ENCODE peak calls at places on chromosome 19, in seven cellular contexts. Q, Z, I, D, G, U and K are unnamed samples.

GRCh38 chr19:53195265-53195879 is 2.2 kb upstream of the ZNF665 start:
- DNase-seq in Q (peak), Z (no peak), I (peak), D (no peak), G (peak), U (peak), K (peak)

GRCh38 chr19:40523322-40524047 is 53.2 kb upstream of the SHKBP1 start:
- DNase-seq in Q (no peak), Z (no peak), I (peak), D (peak), G (no peak), U (no peak), K (peak)

GRCh38 chr19:3176715-3177501 is 1.7 kb upstream of the S1PR4 start:
- DNase-seq in Q (no peak), Z (no peak), I (peak), D (peak), G (no peak), U (no peak), K (peak)

GRCh38 chr19:21751379-21751778 is 16.0 kb downstream of the ZNF100 start:
- DNase-seq in Q (no peak), Z (no peak), I (no peak), D (no peak), G (no peak), U (no peak), K (no peak)

GRCh38 chr19:10768936-10769335 is 51.1 kb downstream of the DNM2 start:
- DNase-seq in Q (no peak), Z (no peak), I (no peak), D (no peak), G (no peak), U (no peak), K (no peak)

GRCh38 chr19:10553943-10554381 is 10.3 kb downstream of the ATG4D start:
- DNase-seq in Q (no peak), Z (no peak), I (no peak), D (peak), G (no peak), U (no peak), K (peak)

GRCh38 chr19:50258918-50259372 is 55.5 kb downstream of the MYH14 start:
- DNase-seq in Q (no peak), Z (peak), I (peak), D (peak), G (no peak), U (no peak), K (peak)

GRCh38 chr19:52171321-52172169 is at the start of gene ZNF836:
- DNase-seq in Q (peak), Z (peak), I (peak), D (peak), G (peak), U (peak), K (peak)

GRCh38 chr19:23118400-23118799 is 1.6 kb downstream of the ZNF730 start:
- DNase-seq in Q (no peak), Z (peak), I (no peak), D (no peak), G (no peak), U (no peak), K (no peak)

GRCh38 chr19:10430505-10431253 is 10.3 kb downstream of the PDE4A start:
- DNase-seq in Q (no peak), Z (no peak), I (no peak), D (peak), G (no peak), U (peak), K (peak)

GRCh38 chr19:28242317-28242927 is 970.5 kb downstream of the UQCRFS1 start:
- DNase-seq in Q (no peak), Z (no peak), I (peak), D (no peak), G (no peak), U (no peak), K (peak)

GRCh38 chr19:48137411-48137810 is 26.8 kb upstream of the PLA2G4C start:
- DNase-seq in Q (no peak), Z (no peak), I (no peak), D (peak), G (no peak), U (no peak), K (no peak)

GRCh38 chr19:53365899-53366493 is 491 bp downstream of the ZNF525 start:
- DNase-seq in Q (no peak), Z (no peak), I (no peak), D (peak), G (no peak), U (no peak), K (peak)

GRCh38 chr19:52961981-52962380 is 700 bp downstream of the ZNF816 start:
- DNase-seq in Q (no peak), Z (no peak), I (no peak), D (no peak), G (no peak), U (no peak), K (no peak)

GRCh38 chr19:4523306-4524110 is 5.2 kb upstream of the PLIN4 start:
- DNase-seq in Q (no peak), Z (no peak), I (peak), D (peak), G (peak), U (no peak), K (peak)

GRCh38 chr19:34365463-34366401 is 736 bp downstream of the GPI start:
- DNase-seq in Q (no peak), Z (no peak), I (no peak), D (peak), G (no peak), U (peak), K (peak)

GRCh38 chr19:33312065-33312464 is 9.7 kb upstream of the CEBPA start:
- DNase-seq in Q (no peak), Z (no peak), I (no peak), D (no peak), G (no peak), U (no peak), K (no peak)

GRCh38 chr19:8988204-8988603 is 22.0 kb downstream of the MUC16 start:
- DNase-seq in Q (no peak), Z (no peak), I (peak), D (no peak), G (no peak), U (no peak), K (no peak)

GRCh38 chr19:2061093-2061935 is 10.3 kb upstream of the MKNK2 start:
- DNase-seq in Q (peak), Z (peak), I (peak), D (peak), G (peak), U (peak), K (peak)
- TF ChIP-seq EP300 in Q (peak), Z (no peak), I (no peak), D (no peak), G (no peak), U (no peak), K (peak)

DNA sequence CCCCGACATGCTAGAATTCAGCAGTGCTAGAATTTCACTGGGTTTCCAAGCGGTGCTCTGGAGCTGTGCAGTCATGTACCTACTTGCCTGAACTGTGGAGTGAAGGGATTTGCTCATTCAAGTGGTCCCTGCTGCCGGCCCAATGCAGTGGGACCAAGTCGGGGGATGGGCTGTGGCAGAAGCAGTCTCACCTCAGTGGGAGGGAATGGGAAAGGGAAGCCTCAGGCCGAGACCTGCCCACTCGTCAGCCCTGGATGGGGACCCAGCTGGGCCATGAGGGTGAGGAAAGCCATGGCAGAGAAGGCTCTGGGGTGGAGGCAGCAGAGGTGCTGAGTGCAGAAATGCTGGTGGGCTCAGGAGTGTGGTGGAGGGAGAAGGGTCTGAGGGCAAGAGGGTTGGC is 14.9 kb downstream of the KLHL26 start:
- DNase-seq in Q (no peak), Z (no peak), I (no peak), D (no peak), G (no peak), U (no peak), K (no peak)
- H3K27ac ChIP-seq in Q (peak), Z (no peak), I (no peak), D (peak), G (no peak), U (peak), K (peak)

GRCh38 chr19:29687244-29687896 is 22.1 kb downstream of the PLEKHF1 start:
- DNase-seq in Q (no peak), Z (no peak), I (no peak), D (no peak), G (no peak), U (peak), K (no peak)

GRCh38 chr19:29694669-29695627 is 20.1 kb downstream of the C19orf12 start:
- DNase-seq in Q (peak), Z (peak), I (peak), D (peak), G (peak), U (peak), K (peak)

GRCh38 chr19:29694166-29694565 is 20.9 kb downstream of the C19orf12 start:
- DNase-seq in Q (no peak), Z (no peak), I (no peak), D (no peak), G (no peak), U (no peak), K (no peak)

GRCh38 chr19:29687897-29688728 is 22.9 kb downstream of the PLEKHF1 start:
- DNase-seq in Q (no peak), Z (no peak), I (no peak), D (no peak), G (no peak), U (no peak), K (no peak)

DNA sequence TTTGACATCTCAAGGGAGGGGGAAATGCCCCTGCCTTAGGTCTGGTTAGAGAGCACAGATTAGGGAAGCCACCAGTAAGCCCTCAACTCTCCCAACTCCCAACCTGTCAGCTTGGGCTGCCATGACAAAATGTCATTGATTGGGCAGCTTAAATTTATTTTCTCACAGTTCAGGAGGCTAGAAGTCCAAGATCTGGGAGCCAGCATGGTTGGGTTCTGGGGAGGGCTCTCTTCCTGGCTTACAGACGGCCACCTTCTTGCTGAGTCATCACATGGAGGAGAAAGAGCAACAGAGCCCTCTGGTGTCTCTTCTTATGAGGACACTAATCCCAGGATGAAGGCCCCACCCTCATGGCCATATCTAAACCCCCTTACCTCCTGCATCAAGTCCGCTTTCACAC is 24.2 kb downstream of the C19orf12 start:
- DNase-seq in Q (no peak), Z (no peak), I (peak), D (no peak), G (no peak), U (no peak), K (no peak)
- TF ChIP-seq EP300 in Q (no peak), Z (no peak), I (no peak), D (no peak), G (no peak), U (no peak), K (no peak)

GRCh38 chr19:55959996-55960675 is 12.5 kb downstream of the NLRP8 start:
- DNase-seq in Q (no peak), Z (no peak), I (no peak), D (no peak), G (no peak), U (no peak), K (no peak)
- H3K27ac ChIP-seq in Q (no peak), Z (no peak), I (no peak), D (no peak), G (no peak), U (no peak), K (no peak)

GRCh38 chr19:1875646-1876493 is 9.4 kb downstream of the ABHD17A start:
- DNase-seq in Q (peak), Z (no peak), I (no peak), D (peak), G (peak), U (peak), K (peak)
- TF ChIP-seq EP300 in Q (peak), Z (no peak), I (no peak), D (no peak), G (no peak), U (no peak), K (no peak)

DNA sequence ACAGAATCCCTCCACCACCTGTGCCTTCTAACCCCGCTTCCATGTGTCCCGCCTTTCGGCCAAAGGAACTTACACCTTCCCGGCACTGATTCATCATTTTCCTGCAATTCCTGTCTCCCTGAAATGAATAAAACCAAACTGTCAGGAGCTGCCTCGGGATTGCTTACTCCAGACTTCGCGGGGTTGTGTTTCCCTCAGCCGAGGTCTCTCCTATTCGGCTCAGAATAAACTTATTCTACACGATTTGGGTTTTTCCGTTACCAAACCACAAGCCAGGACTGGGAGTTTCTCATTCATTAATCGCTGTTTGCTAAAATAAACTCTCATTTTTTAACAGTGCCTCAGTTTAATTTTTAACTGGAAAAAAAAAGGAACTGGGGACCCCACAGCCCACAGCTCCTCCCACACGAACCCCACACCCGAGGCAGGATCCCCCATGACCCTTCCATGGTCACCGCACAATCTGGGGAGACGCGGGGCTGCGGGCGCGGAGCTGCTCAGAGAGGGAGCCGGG is 647 bp downstream of the ZNF878 start:
- DNase-seq in Q (no peak), Z (no peak), I (no peak), D (no peak), G (no peak), U (no peak), K (no peak)
- H3K27ac ChIP-seq in Q (no peak), Z (peak), I (no peak), D (peak), G (peak), U (peak), K (peak)

DNA sequence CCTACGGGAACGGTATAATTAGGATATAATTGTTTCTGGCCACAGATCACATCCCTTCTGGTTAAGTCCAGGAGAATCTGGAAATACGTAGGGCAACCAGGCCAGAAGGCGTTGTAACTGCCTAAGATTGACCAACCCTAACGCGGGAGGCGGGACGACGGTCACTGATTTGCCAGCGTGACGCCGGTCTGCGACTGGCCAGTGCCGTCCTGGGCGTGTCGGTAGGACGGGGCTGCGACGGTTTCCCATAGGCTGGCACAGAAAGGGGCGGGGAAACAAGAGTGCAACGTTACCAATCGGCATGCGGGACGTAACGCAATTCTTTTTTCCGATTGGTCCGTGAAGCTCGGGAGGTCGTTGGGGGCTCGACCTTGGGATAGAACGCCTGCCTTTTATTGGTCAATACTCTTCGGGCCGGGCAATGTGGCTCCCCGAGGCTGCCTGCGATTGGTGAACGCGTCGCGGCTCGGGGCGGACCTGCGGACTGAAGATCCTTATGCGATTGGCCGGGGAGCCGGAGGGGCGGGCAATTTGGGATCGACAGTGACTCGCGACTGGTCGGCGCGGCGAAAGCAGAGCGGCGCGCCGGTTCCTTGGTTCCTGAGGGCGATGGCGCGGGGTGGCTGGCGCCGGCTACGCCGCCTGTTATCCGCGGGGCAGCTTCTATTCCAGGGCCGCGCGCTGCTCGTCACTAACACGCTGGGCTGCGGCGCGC is at the start of gene MPV17L2:
- DNase-seq in Q (peak), Z (peak), I (peak), D (peak), G (peak), U (peak), K (peak)
- TF ChIP-seq EP300 in Q (peak), Z (no peak), I (no peak), D (no peak), G (no peak), U (no peak), K (no peak)

DNA sequence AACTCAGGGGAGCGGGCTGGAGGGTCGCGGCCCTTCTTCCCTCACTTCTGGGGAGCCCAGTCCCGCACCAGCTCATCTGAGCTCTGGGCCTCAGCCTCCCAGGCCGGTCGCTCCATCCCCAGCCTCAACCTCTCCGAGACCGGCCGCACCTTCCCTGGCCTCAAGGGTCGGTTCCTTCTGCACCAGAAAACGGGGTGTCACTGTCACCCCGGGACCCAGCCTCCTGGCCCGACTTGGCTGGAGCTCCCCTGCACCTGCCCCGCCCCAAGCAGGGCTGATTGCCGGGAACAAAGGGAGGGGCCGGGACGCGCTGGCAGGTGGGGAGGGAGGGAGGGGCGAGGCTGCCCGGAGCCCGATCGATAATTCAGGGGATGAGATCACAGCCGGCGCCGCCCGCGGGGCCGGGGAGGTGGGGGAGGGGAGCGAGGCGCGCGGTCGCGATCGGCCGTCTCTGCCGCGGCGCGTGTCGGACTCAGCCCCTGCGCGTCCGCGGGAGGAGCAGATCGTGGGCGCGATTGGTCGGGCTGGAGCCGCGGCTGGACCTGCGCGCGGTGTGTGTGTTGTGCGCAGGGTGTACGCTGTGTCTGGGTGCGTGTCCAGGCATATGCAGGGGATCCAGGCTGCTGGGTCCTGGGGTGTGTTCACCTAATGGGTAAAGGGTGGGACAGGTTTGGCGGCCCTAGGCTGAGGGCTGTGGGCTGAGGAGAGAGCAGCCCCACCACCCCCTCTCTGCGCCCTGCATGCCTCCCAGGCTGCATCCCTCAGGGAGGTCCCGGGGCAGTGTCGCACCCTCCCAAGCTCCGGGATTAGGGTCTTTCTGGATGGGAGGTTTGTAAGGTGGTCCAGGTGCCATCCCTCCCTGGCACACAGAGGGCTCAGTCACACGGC is 1.1 kb upstream of the SHC2 start:
- DNase-seq in Q (no peak), Z (no peak), I (no peak), D (peak), G (no peak), U (peak), K (peak)
- H3K27ac ChIP-seq in Q (no peak), Z (no peak), I (no peak), D (peak), G (peak), U (peak), K (peak)

GRCh38 chr19:7953576-7953975 is 10.1 kb upstream of the TIMM44 start:
- DNase-seq in Q (no peak), Z (no peak), I (no peak), D (no peak), G (no peak), U (no peak), K (no peak)

GRCh38 chr19:7962644-7963268 is 19.3 kb upstream of the TIMM44 start:
- DNase-seq in Q (no peak), Z (no peak), I (no peak), D (no peak), G (no peak), U (no peak), K (no peak)

GRCh38 chr19:7961930-7962626 is 18.6 kb upstream of the TIMM44 start:
- DNase-seq in Q (no peak), Z (no peak), I (no peak), D (no peak), G (no peak), U (no peak), K (no peak)

GRCh38 chr19:7963566-7963965 is 20.1 kb upstream of the TIMM44 start:
- DNase-seq in Q (no peak), Z (no peak), I (no peak), D (no peak), G (no peak), U (no peak), K (no peak)

GRCh38 chr19:7959209-7959608 is 15.7 kb upstream of the TIMM44 start:
- DNase-seq in Q (no peak), Z (no peak), I (no peak), D (no peak), G (no peak), U (no peak), K (no peak)
- TF ChIP-seq EP300 in Q (no peak), Z (no peak), I (no peak), D (no peak), G (no peak), U (no peak), K (no peak)

GRCh38 chr19:13610042-13610691 is 103.9 kb upstream of the CACNA1A start:
- DNase-seq in Q (no peak), Z (no peak), I (no peak), D (peak), G (no peak), U (no peak), K (peak)

GRCh38 chr19:13606156-13606555 is 99.9 kb upstream of the CACNA1A start:
- DNase-seq in Q (no peak), Z (no peak), I (no peak), D (no peak), G (no peak), U (no peak), K (no peak)

GRCh38 chr19:13615890-13616289 is 109.6 kb upstream of the CACNA1A start:
- DNase-seq in Q (no peak), Z (no peak), I (no peak), D (no peak), G (no peak), U (no peak), K (no peak)

GRCh38 chr19:13613447-13613846 is 107.2 kb upstream of the CACNA1A start:
- DNase-seq in Q (no peak), Z (no peak), I (no peak), D (no peak), G (no peak), U (no peak), K (no peak)

GRCh38 chr19:13611596-13611995 is 105.3 kb upstream of the CACNA1A start:
- DNase-seq in Q (no peak), Z (no peak), I (no peak), D (no peak), G (no peak), U (no peak), K (no peak)
- H3K27ac ChIP-seq in Q (no peak), Z (no peak), I (no peak), D (no peak), G (no peak), U (no peak), K (no peak)